ENCODE peak calls at places on chromosomes 16 and 17, in nine cellular contexts. W is brain microvascular endothelial cell, O is fibroblast of mammary gland, E is heart left ventricle, Z is astrocyte of the spinal cord, V is BE2C, C is kidney, N is Panc1, L is HCT116. S is an unnamed sample.

GRCh38 chr17:19398301-19399181 is 11.6 kb upstream of the MFAP4 start:
- DNase-seq in Z (peak), E (no peak), N (no peak), C (peak), W (no peak), L (no peak), O (peak), V (no peak), S (no peak)

GRCh38 chr16:89922884-89923639 is at the start of gene TUBB3:
- DNase-seq in Z (peak), L (peak), C (peak), V (peak), O (peak), W (peak), E (peak), N (no peak), S (no peak)

GRCh38 chr17:81064746-81065475 is 30.0 kb downstream of the BAIAP2 start:
- DNase-seq in O (peak), V (no peak), N (no peak), E (no peak), Z (peak), C (no peak), L (no peak), W (peak), S (no peak)

GRCh38 chr16:58306327-58306726 is 11.5 kb upstream of the PRSS54 start:
- DNase-seq in E (no peak), O (peak), W (peak), C (no peak), Z (peak), V (peak), N (no peak), L (peak), S (no peak)

GRCh38 chr16:67151431-67152097 is 766 bp upstream of the B3GNT9 start:
- DNase-seq in N (no peak), V (no peak), Z (no peak), E (no peak), O (no peak), L (no peak), W (no peak), C (peak), S (no peak)

GRCh38 chr16:83606486-83607030 is 201.2 kb upstream of the HSBP1 start:
- DNase-seq in C (no peak), O (no peak), L (peak), N (no peak), E (no peak), Z (no peak), W (no peak), V (no peak), S (no peak)

GRCh38 chr17:78645421-78646295 is 68.5 kb upstream of the DNAH17 start:
- DNase-seq in W (peak), V (peak), N (no peak), L (no peak), Z (peak), C (peak), E (peak), O (peak), S (no peak)

GRCh38 chr16:55138298-55138697 is 185.7 kb upstream of the IRX6 start:
- DNase-seq in N (no peak), V (no peak), C (no peak), O (no peak), Z (no peak), W (no peak), L (no peak), E (no peak), S (no peak)

GRCh38 chr17:40557531-40558299 is 7.6 kb downstream of the CCR7 start:
- DNase-seq in W (no peak), N (no peak), L (no peak), E (peak), Z (no peak), C (peak), O (peak), V (no peak), S (no peak)

GRCh38 chr16:88468289-88469129 is 15.4 kb downstream of the ZFPM1 start:
- DNase-seq in C (no peak), L (peak), Z (no peak), V (peak), E (no peak), O (peak), W (no peak), N (no peak), S (peak)

GRCh38 chr16:87692756-87693155 is 73.0 kb downstream of the KLHDC4 start:
- DNase-seq in C (no peak), L (no peak), W (no peak), Z (no peak), N (no peak), E (no peak), V (no peak), O (no peak), S (no peak)

GRCh38 chr17:70120420-70120819 is 45.4 kb downstream of the KCNJ16 start:
- DNase-seq in C (no peak), O (no peak), N (no peak), W (no peak), L (no peak), E (no peak), Z (no peak), V (no peak), S (no peak)

GRCh38 chr17:58331815-58332719 is 3.5 kb upstream of the TSPOAP1 start:
- DNase-seq in V (no peak), C (peak), N (no peak), W (no peak), L (no peak), Z (no peak), O (no peak), E (peak), S (no peak)

GRCh38 chr16:30063893-30064745 is 1.4 kb upstream of the ALDOA start:
- DNase-seq in E (peak), L (no peak), O (peak), N (no peak), W (no peak), C (peak), Z (peak), V (peak), S (no peak)

GRCh38 chr17:73770849-73771229 is 126.6 kb upstream of the SDK2 start:
- DNase-seq in O (no peak), C (no peak), W (no peak), E (no peak), V (no peak), L (no peak), N (no peak), Z (no peak), S (no peak)

GRCh38 chr17:40303009-40303657 is 5.8 kb upstream of the RARA start:
- DNase-seq in W (peak), V (peak), E (no peak), N (peak), O (peak), Z (peak), C (no peak), L (peak), S (no peak)

GRCh38 chr16:11273721-11274324 is 394 bp upstream of the PRM3 start:
- DNase-seq in Z (no peak), W (no peak), N (no peak), E (no peak), O (no peak), L (no peak), V (no peak), C (no peak), S (no peak)

GRCh38 chr17:62955841-62956352 is 10.1 kb upstream of the TANC2 start:
- DNase-seq in E (no peak), Z (no peak), V (no peak), L (no peak), C (no peak), O (no peak), W (no peak), N (no peak), S (no peak)

GRCh38 chr16:1432388-1433262 is 1.7 kb downstream of the PERCC1 start:
- DNase-seq in C (no peak), N (no peak), V (peak), O (no peak), W (no peak), E (no peak), L (no peak), Z (no peak), S (no peak)

GRCh38 chr16:22346463-22346862 is 28.0 kb downstream of the CDR2 start:
- DNase-seq in V (no peak), L (no peak), N (no peak), E (no peak), C (no peak), W (no peak), Z (no peak), O (no peak), S (no peak)

GRCh38 chr16:68420366-68420765 is 27.9 kb downstream of the SMPD3 start:
- DNase-seq in Z (no peak), C (no peak), V (no peak), L (no peak), O (no peak), N (no peak), E (no peak), W (no peak), S (no peak)

GRCh38 chr17:11899494-11899893 is 97.8 kb downstream of the ZNF18 start:
- DNase-seq in O (no peak), N (no peak), E (no peak), W (no peak), V (no peak), L (no peak), Z (no peak), C (no peak), S (no peak)

GRCh38 chr17:16214190-16215001 is 938 bp downstream of the NCOR1 start:
- DNase-seq in E (no peak), Z (no peak), C (no peak), O (no peak), V (no peak), N (no peak), L (no peak), W (no peak), S (no peak)

GRCh38 chr16:72066747-72067146 is 3.7 kb downstream of the HPR start:
- DNase-seq in Z (peak), O (peak), L (peak), V (no peak), W (peak), C (no peak), E (no peak), N (peak), S (no peak)

DNA sequence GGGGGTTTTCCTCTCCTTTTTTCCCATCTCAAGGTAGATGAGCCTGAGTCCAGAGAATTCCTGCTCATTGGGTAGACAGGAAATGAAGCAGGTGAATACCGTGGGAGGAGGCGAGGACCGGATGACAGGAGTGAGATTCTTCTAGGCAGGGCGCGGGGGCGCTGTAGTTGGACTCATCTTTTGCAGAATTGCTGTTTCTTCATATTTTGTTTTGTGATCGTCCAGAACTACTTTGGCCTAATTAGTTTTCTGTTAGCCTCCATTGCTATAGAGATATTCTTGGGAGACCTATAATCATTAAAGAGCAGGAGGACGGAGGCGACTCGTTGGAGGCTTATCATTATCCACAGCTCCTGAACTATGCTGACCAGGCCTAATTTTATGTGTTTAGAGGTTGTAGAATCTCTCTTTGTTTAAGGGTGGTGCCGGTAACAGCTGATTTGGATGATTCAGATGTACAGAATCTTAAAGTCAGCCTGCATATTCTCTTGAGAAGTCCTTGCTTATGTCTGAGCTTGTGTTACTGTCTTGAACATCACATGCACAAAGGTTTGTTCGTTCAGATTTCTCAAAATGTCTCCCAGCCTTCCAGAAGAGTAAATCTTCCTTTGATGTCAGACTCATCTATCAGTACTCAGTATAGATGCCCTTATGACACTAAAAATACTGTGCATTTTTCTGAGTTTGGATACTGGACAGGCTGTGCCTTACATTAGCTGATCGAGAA is 741 bp downstream of the ATP6V0A1 start:
- DNase-seq in E (peak), C (peak), N (no peak), L (no peak), V (peak), Z (peak), W (peak), O (peak), S (no peak)
- TF ChIP-seq CTCF in E (peak), C (peak), N (peak), L (peak), V (peak), Z (peak), W (peak), O (peak), S (peak)

DNA sequence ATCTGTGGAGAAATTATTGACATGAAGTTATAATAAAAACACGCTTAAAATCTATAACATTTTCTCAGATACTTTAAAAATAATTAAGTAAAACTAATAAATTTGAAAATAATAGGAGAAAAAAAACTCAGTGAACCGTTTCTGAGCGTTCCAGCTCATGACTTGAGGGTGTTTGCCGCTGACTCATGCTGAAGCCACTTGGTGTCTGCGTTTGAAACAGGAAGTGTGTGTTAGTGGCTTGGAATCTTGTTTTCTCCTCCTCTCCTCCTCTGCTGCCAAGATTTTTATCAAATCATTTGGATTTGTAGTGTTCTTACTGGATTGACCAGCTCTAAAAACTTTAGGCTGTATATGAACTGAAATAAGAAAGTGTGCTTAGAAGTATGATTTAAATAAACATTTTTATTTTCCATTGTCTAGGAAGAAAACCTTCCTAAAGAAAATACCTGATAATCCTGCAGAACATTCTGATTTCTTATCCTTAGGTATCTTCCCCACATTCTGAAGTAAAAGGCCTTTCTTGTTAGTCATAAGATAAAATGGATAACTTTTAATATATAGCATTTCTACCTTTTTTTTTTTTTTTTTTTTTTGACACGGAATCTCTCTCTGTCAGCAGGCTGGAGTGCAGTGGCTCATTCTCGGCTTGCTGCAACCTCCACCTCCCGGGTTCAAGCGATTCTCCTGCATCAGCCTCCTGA is 30.8 kb downstream of the USP10 start:
- DNase-seq in E (peak), L (peak), V (peak), W (peak), C (no peak), Z (peak), O (peak), N (no peak), S (peak)
- H3K4me3 ChIP-seq in E (peak), L (peak), V (peak), W (peak), C (no peak), Z (no peak), O (peak), N (peak), S (no peak)

DNA sequence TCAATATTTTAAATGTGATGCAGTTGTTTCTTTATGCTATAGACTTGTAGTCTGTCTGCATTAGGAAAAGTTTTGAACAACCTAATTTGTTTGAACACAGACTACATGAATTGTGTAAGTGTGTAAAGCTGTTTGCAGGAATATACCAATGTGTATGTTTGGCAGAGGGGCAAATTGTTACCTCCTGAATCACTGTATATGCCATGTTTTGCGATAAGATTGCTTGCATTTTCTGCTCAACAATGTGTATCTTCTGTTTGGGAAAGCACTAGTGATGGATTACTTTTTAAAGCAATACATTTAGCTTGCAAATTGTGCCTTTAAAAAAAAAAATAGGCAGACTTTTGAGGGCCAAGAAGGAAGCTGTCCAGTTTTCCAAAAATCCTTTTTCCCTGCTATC is 14.6 kb downstream of the RBBP6 start:
- DNase-seq in L (no peak), C (no peak), N (no peak), W (no peak), V (no peak), Z (no peak), E (no peak), O (no peak), S (no peak)
- TF ChIP-seq CTCF in L (no peak), C (no peak), N (no peak), W (no peak), V (no peak), Z (no peak), E (no peak), O (no peak), S (no peak)

GRCh38 chr17:14331200-14331981 is 30.5 kb downstream of the HS3ST3B1 start:
- DNase-seq in O (no peak), E (no peak), L (no peak), C (no peak), N (no peak), V (no peak), W (no peak), Z (no peak), S (no peak)
- H3K4me3 ChIP-seq in O (no peak), E (no peak), L (no peak), C (no peak), N (no peak), V (no peak), W (no peak), Z (no peak), S (no peak)

DNA sequence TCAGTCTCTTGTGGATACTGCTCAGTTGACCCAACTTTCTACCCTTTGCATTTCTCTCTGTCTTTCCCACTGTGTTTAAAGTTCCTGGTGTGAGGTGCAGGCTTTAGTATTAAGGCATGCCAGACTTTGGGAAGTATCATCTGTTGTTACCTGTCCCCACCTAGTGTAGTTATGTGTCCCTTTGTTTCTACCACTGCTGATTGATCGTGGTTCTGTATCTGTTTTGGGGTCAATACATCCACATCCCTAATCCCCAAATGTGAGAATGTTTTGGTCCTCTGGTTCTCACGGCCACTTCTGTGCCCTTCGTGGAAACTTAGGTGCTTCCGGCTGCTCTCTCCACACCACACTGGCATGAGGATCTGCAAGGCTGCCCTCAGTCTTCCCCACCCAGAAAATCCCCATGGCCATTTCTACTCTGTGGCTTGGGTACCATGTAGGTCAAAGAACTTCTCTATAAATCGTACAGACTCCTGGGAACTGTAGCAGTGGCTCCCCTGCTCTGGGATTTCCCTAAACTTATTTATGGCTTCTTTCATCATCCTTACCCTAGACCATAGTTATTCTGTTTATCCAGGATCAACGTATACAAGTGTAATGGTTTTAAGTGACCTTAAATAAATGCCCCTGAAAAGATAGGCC is 443.2 kb downstream of the XYLT1 start:
- DNase-seq in L (no peak), Z (no peak), O (no peak), N (no peak), E (no peak), V (no peak), W (no peak), C (no peak), S (no peak)
- TF ChIP-seq CTCF in L (no peak), Z (no peak), O (no peak), N (no peak), E (no peak), V (no peak), W (no peak), C (no peak), S (no peak)

GRCh38 chr17:48649741-48650140 is 23.6 kb upstream of the HOXB9 start:
- DNase-seq in E (no peak), V (no peak), C (no peak), O (no peak), L (no peak), W (no peak), N (no peak), Z (no peak), S (no peak)

GRCh38 chr17:48647103-48647963 is 21.2 kb upstream of the HOXB9 start:
- DNase-seq in E (no peak), C (no peak), O (no peak), V (no peak), Z (peak), W (no peak), N (no peak), L (no peak), S (no peak)

GRCh38 chr17:48645639-48646182 is 19.6 kb upstream of the HOXB9 start:
- DNase-seq in N (no peak), L (no peak), C (no peak), Z (no peak), W (no peak), E (no peak), O (no peak), V (no peak), S (no peak)

GRCh38 chr17:48646183-48647102 is 20.3 kb upstream of the HOXB9 start:
- DNase-seq in V (no peak), E (no peak), W (no peak), Z (peak), L (peak), O (no peak), C (no peak), N (no peak), S (no peak)

GRCh38 chr17:48647964-48648245 is 21.7 kb upstream of the HOXB9 start:
- DNase-seq in E (no peak), W (no peak), Z (no peak), V (no peak), O (no peak), N (no peak), C (no peak), L (no peak), S (no peak)
- H3K4me3 ChIP-seq in E (no peak), W (no peak), Z (no peak), V (no peak), O (no peak), N (peak), C (no peak), L (peak), S (no peak)

GRCh38 chr16:80947239-80947638 is 59.4 kb downstream of the CMC2 start:
- DNase-seq in V (no peak), W (no peak), N (no peak), Z (no peak), L (no peak), C (no peak), O (no peak), E (no peak), S (no peak)
- TF ChIP-seq CTCF in V (no peak), W (no peak), N (no peak), Z (no peak), L (no peak), C (no peak), O (no peak), E (no peak), S (no peak)

DNA sequence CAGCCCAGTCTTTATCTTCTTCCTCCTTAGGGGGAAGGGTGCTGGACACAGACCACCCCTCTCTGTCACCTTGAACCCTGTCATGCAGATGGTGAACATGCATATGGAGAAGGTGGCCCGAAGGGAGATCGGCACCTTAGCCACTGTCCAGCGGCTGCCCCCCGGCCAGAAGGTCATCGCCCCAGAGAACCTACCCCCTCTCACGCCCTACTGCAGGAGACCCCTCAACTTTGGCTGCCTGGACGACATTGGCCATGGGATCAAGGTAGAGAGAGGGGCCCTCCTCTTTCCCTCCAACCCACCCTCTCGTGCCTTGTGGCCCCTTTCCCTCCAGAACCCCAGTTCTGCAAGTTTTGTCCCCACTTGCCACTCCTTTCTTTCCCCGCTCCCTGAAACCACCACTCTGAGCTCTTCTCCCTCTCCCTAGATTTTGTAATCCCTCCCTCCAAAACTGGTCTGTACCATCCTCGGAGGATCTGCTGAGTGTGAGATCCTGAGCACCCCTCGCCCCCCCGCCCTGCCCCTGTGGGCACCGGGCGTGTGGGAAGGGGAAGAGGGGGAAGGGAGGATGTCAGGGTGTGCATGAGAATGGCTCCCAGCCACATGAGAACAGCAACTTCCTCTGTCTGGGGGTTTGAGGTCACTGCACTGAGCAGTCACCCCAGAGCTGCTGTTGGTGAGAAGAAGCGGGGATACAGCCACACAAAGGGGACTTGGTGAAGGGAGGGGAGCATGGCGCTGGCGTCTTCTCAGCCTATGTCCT is 7.3 kb downstream of the ABI3 start:
- DNase-seq in O (no peak), W (no peak), V (no peak), L (no peak), Z (no peak), N (no peak), E (peak), C (peak), S (no peak)
- H3K4me3 ChIP-seq in O (no peak), W (no peak), V (no peak), L (no peak), Z (no peak), N (no peak), E (no peak), C (no peak), S (no peak)

S was measured in HFF-Myc.